ENCODE peak calls at places on chromosomes 3 and 15, in four cellular contexts. Y, R, U and B are unnamed samples.
A peak's percentile ranks its signal among the peaks of the same experiment; 100 is the strongest.

GRCh38 chr3:177141899-177142651 is 55.2 kb downstream of the TBL1XR1 start:
- DNase-seq in Y (no peak), R (no peak), U (no peak), B (peak; percentile 42)

GRCh38 chr3:141050913-141051632 is at the start of gene SPSB4:
- DNase-seq in Y (peak; percentile 27), R (peak; percentile 68), U (peak; percentile 43), B (no peak)

GRCh38 chr15:99181544-99181943 is 67.8 kb downstream of the TTC23 start:
- DNase-seq in Y (no peak), R (no peak), U (no peak), B (no peak)

GRCh38 chr3:153901991-153902390 is 219.2 kb upstream of the ARHGEF26 start:
- DNase-seq in Y (peak; percentile 2), R (peak; percentile 63), U (no peak), B (no peak)

GRCh38 chr15:83275412-83275811 is 9.1 kb downstream of the BNC1 start:
- DNase-seq in Y (no peak), R (peak; percentile 70), U (peak; percentile 37), B (no peak)

GRCh38 chr3:38318766-38319671 is 27.6 kb upstream of the XYLB start:
- DNase-seq in Y (no peak), R (no peak), U (no peak), B (no peak)

GRCh38 chr15:95121191-95121590 is 889.8 kb downstream of the MCTP2 start:
- DNase-seq in Y (no peak), R (no peak), U (peak; percentile 36), B (no peak)

GRCh38 chr15:40232625-40233070 is 6.2 kb upstream of the PAK6 start:
- DNase-seq in Y (peak; percentile 22), R (peak; percentile 30), U (no peak), B (no peak)

GRCh38 chr15:73809728-73810501 is 56.8 kb upstream of the INSYN1 start:
- DNase-seq in Y (no peak), R (peak; percentile 14), U (peak; percentile 25), B (no peak)

GRCh38 chr3:49906004-49906860 is 2.6 kb upstream of the MST1R start:
- DNase-seq in Y (peak; percentile 46), R (peak; percentile 47), U (peak; percentile 60), B (no peak)

GRCh38 chr15:74835312-74835823 is 7.6 kb downstream of the ULK3 start:
- DNase-seq in Y (peak; percentile 36), R (peak; percentile 23), U (peak; percentile 70), B (peak; percentile 46)

GRCh38 chr15:71746719-71747118 is 63.6 kb upstream of the NR2E3 start:
- DNase-seq in Y (no peak), R (no peak), U (no peak), B (no peak)

GRCh38 chr15:70522323-70522966 is 240.9 kb downstream of the UACA start:
- DNase-seq in Y (no peak), R (no peak), U (no peak), B (no peak)

GRCh38 chr3:122314467-122314866 is 10.6 kb upstream of the CSTA start:
- DNase-seq in Y (peak; percentile 7), R (no peak), U (peak; percentile 93), B (no peak)

GRCh38 chr3:3196148-3196861 is 16.8 kb upstream of the CRBN start:
- DNase-seq in Y (no peak), R (peak; percentile 10), U (no peak), B (peak; percentile 26)

GRCh38 chr3:148857321-148857720 is 7.8 kb upstream of the CPA3 start:
- DNase-seq in Y (no peak), R (no peak), U (no peak), B (no peak)

GRCh38 chr15:85950101-85950500 is 129.6 kb upstream of the AGBL1 start:
- DNase-seq in Y (no peak), R (no peak), U (no peak), B (peak; percentile 93)
- H3K4me2 ChIP-seq in Y (no peak overlapping the region), R (no peak overlapping the region), U (no peak overlapping the region), B (peak overlapping the region; percentile 12)

GRCh38 chr3:195164573-195165263 is 106.2 kb downstream of the XXYLT1 start:
- DNase-seq in Y (no peak), R (no peak), U (no peak), B (no peak)
- H2AFZ ChIP-seq in Y (no peak overlapping the region), R (no peak overlapping the region), U (no peak overlapping the region), B (no peak overlapping the region)

DNA sequence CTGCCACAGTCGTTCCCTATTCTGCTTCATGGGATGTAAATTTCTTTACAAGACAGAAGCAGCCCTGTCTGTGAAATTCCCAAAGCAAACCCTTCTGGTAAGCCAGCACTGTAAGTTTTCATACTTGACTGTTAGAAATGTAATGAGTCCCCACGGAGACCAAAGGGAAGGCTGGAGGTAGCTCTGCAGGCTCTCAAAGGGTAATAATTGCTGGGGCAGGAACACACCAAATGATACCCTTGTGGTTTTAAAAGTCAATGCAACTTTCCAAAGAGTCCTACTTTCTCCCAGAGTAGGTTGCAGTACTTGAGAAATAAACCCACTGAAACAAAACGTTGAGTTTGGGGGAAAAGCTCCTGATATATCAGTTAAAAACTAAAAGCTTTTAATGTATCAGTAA is 129.8 kb upstream of the HES1 start:
- DNase-seq in Y (no peak), R (no peak), U (no peak), B (no peak)
- H3K4me2 ChIP-seq in Y (no peak overlapping the region), R (no peak overlapping the region), U (no peak overlapping the region), B (no peak overlapping the region)

DNA sequence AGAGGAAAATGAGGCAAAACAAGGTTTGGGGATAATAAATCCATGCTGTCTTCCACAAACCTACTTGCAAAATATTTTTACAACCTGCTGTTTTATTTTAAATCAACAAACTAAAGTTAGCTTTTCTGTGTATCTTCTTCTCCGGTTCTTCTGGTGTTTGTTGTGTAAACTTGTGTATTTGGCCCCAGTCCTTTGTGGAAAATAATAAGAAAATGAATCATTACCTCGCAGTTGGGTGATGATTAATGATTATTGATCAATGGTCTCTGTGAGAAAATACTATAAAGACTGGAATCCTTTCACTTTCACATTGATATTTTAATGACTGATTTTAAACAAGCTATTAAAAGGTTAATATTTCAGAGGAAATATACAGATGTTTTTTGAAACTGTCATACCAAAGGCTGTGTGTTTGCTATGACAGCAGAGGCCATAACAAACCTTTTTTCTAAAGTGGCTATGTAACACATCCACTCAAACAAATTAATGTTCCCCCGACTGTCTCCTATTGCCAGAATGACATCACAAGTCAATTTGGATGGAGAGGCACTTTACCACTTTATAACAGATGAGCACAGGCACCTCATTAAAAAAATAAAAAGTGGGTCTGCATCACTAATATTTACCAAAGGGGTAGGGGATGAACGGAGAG is 152.5 kb downstream of the MEX3B start:
- DNase-seq in Y (no peak), R (no peak), U (no peak), B (no peak)
- H2AFZ ChIP-seq in Y (no peak overlapping the region), R (no peak overlapping the region), U (no peak overlapping the region), B (no peak overlapping the region)

DNA sequence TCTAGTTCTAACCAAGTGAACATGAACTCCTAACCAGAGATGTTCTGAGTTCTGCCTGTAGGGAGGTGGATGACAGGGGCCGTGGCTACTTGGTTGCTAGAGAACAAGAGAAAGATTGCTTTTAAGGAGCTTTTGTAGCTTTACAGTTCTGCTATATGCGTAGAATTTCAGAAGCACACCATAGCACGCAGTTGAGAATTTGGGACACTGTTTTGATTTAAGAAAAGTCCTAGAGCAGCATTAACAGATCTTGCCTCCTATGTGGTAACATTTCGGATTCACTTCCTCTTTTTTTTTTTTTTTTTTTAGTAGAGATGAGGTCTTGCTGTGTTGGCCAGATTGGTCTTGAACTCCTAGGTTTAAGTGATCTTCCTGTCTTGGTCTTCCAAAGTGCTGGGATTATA is 181.7 kb downstream of the TCF12 start:
- DNase-seq in Y (no peak), R (no peak), U (no peak), B (no peak)
- H3K4me2 ChIP-seq in Y (no peak overlapping the region), R (no peak overlapping the region), U (no peak overlapping the region), B (no peak overlapping the region)

GRCh38 chr3:120059081-120059864 is 35.0 kb downstream of the GSK3B start:
- DNase-seq in Y (no peak), R (no peak), U (no peak), B (no peak)

GRCh38 chr3:120066634-120067033 is 27.6 kb downstream of the GSK3B start:
- DNase-seq in Y (no peak), R (no peak), U (no peak), B (no peak)

GRCh38 chr3:120067090-120067489 is 27.2 kb downstream of the GSK3B start:
- DNase-seq in Y (no peak), R (no peak), U (no peak), B (no peak)

GRCh38 chr3:120064641-120065040 is 29.6 kb downstream of the GSK3B start:
- DNase-seq in Y (no peak), R (peak; percentile 7), U (no peak), B (no peak)

GRCh38 chr3:120062474-120062873 is 31.8 kb downstream of the GSK3B start:
- DNase-seq in Y (peak; percentile 16), R (peak; percentile 9), U (no peak), B (no peak)
- H2AFZ ChIP-seq in Y (no peak overlapping the region), R (no peak overlapping the region), U (no peak overlapping the region), B (no peak overlapping the region)

GRCh38 chr3:52233968-52234367 is 5.0 kb downstream of the TWF2 start:
- DNase-seq in Y (no peak), R (no peak), U (no peak), B (no peak)

GRCh38 chr3:52233108-52233591 is 5.8 kb downstream of the TWF2 start:
- DNase-seq in Y (no peak), R (no peak), U (no peak), B (no peak)

GRCh38 chr3:52231502-52232278 is 6.2 kb upstream of the TLR9 start:
- DNase-seq in Y (peak; percentile 33), R (peak; percentile 27), U (no peak), B (peak; percentile 73)

GRCh38 chr3:52230889-52231499 is 5.5 kb upstream of the TLR9 start:
- DNase-seq in Y (no peak), R (no peak), U (no peak), B (no peak)

DNA sequence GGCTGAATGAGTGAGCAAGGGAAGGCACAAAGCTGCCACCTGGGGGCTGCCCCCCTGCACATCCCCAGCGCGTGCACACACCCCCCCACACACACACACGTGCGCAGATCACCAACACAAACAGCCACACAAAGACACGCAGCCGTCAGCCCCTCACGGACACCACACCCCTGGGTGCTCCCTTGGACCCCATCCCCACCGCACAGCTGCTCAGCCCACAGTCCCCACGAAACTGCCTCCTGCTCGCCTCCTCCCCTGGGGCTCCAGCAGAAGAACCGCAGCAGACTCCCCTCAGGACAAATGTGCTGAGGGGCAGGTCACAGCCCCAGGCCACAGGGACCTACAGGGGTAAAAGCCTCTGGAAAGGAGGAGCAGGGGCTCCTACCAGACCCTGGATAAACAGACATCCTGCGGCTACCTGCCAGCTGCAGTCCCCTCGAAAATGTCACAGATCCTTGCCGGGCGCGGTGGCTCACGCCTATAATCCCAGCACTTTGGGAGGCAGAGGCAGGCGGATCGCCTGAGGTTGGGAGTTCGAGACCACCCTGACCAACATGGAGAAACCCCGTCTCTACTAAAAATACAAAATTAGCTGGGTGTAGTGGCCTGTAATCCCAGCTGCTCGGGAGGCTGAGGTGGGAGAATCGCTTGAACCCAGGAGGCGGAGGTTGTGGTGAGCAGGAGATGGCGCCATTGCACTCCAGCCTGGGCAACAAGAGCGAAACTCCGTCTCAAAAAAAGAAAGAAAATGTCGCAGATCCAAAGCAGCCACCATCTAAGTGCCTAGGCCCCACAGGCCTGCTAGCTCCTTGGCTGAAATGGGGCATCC is 6.5 kb downstream of the TWF2 start:
- DNase-seq in Y (no peak), R (no peak), U (no peak), B (no peak)
- H3K4me2 ChIP-seq in Y (no peak overlapping the region), R (no peak overlapping the region), U (no peak overlapping the region), B (no peak overlapping the region)